ENCODE peak calls at places on chromosome 14, in nine cellular contexts. Z is activated CD8-positive, alpha-beta memory T cell treated with anti-CD3 and anti-CD28 coated beads for 48 hours; C is HTR-8/SVneo; X is thoracic aorta; B is hepatic stellate cell; A is heart right ventricle; F is HuH-7; T is AG08395; K is A549. I is an unnamed sample.

GRCh38 chr14:53663709-53664108 is 292.9 kb downstream of the BMP4 start:
- DNase-seq in Z (no peak), C (peak), X (no peak), B (peak), A (peak), F (peak), T (peak), K (peak), I (no peak)

GRCh38 chr14:84074626-84075025 is 1455.3 kb upstream of the FLRT2 start:
- DNase-seq in Z (no peak), C (no peak), X (no peak), B (no peak), A (no peak), F (no peak), T (no peak), K (no peak), I (no peak)

GRCh38 chr14:105411017-105411941 is 8.3 kb upstream of the MTA1 start:
- DNase-seq in Z (no peak), C (peak), X (no peak), B (peak), A (no peak), F (peak), T (peak), K (peak), I (no peak)

GRCh38 chr14:20427231-20428009 is 8.5 kb downstream of the KLHL33 start:
- DNase-seq in Z (no peak), C (peak), X (no peak), B (peak), A (no peak), F (peak), T (peak), K (peak), I (peak)

GRCh38 chr14:99132821-99133562 is 139.0 kb downstream of the BCL11B start:
- DNase-seq in Z (no peak), C (no peak), X (no peak), B (no peak), A (no peak), F (no peak), T (peak), K (no peak), I (no peak)

GRCh38 chr14:20350860-20351259 is 7.4 kb downstream of the PARP2 start:
- DNase-seq in Z (no peak), C (no peak), X (no peak), B (no peak), A (no peak), F (no peak), T (peak), K (no peak), I (no peak)

GRCh38 chr14:92135269-92135668 is 13.5 kb downstream of the CPSF2 start:
- DNase-seq in Z (no peak), C (peak), X (no peak), B (peak), A (no peak), F (no peak), T (peak), K (peak), I (peak)

GRCh38 chr14:96741151-96741977 is 55.8 kb upstream of the VRK1 start:
- DNase-seq in Z (peak), C (peak), X (no peak), B (peak), A (peak), F (peak), T (peak), K (peak), I (peak)

GRCh38 chr14:76615331-76615730 is 145.9 kb upstream of the VASH1 start:
- DNase-seq in Z (no peak), C (no peak), X (no peak), B (no peak), A (no peak), F (no peak), T (no peak), K (no peak), I (no peak)

GRCh38 chr14:35932659-35933159 is 106.6 kb downstream of the BRMS1L start:
- DNase-seq in Z (no peak), C (no peak), X (no peak), B (no peak), A (no peak), F (no peak), T (no peak), K (no peak), I (peak)

I was measured in CD4-positive, CD25-positive, alpha-beta regulatory T cell.